ENCODE peak calls at places on chromosomes 16 and 17, in seven cellular contexts. D, P, X, C, G, I and F are unnamed samples.

GRCh38 chr16:72124761-72125634 is 31.4 kb downstream of the DHX38 start:
- DNase-seq in D (peak), P (peak), X (peak), C (peak), G (peak), I (peak), F (peak)

GRCh38 chr17:61168506-61168905 is 231.1 kb upstream of the TBX2 start:
- DNase-seq in D (no peak), P (no peak), X (no peak), C (no peak), G (no peak), I (no peak), F (no peak)

GRCh38 chr17:14019186-14019956 is 49.9 kb upstream of the COX10 start:
- DNase-seq in D (no peak), P (no peak), X (no peak), C (no peak), G (no peak), I (no peak), F (no peak)

GRCh38 chr17:78130439-78131101 is at the start of gene TMC8:
- DNase-seq in D (no peak), P (no peak), X (peak), C (peak), G (no peak), I (no peak), F (no peak)

GRCh38 chr16:8510160-8510559 is 80.2 kb downstream of the TMEM114 start:
- DNase-seq in D (no peak), P (no peak), X (no peak), C (no peak), G (no peak), I (no peak), F (no peak)

GRCh38 chr17:9760336-9760735 is 31.1 kb downstream of the DHRS7C start:
- DNase-seq in D (no peak), P (no peak), X (no peak), C (no peak), G (no peak), I (no peak), F (no peak)

GRCh38 chr17:12296120-12296727 is 275.5 kb downstream of the MAP2K4 start:
- DNase-seq in D (no peak), P (no peak), X (no peak), C (no peak), G (no peak), I (no peak), F (no peak)

GRCh38 chr16:25988882-25989281 is 297.1 kb downstream of the HS3ST4 start:
- DNase-seq in D (no peak), P (no peak), X (no peak), C (no peak), G (no peak), I (no peak), F (no peak)

GRCh38 chr17:40349477-40350409 is 14.8 kb downstream of the GJD3 start:
- DNase-seq in D (no peak), P (no peak), X (no peak), C (no peak), G (no peak), I (no peak), F (no peak)

GRCh38 chr17:1813088-1813487 is 16.6 kb downstream of the SMYD4 start:
- DNase-seq in D (no peak), P (no peak), X (no peak), C (no peak), G (no peak), I (no peak), F (no peak)

GRCh38 chr16:86306811-86307517 is 203.4 kb upstream of the FOXF1 start:
- DNase-seq in D (no peak), P (peak), X (no peak), C (no peak), G (no peak), I (no peak), F (no peak)

GRCh38 chr17:66425751-66426396 is 123.5 kb downstream of the PRKCA start:
- DNase-seq in D (no peak), P (no peak), X (no peak), C (no peak), G (no peak), I (no peak), F (no peak)

DNA sequence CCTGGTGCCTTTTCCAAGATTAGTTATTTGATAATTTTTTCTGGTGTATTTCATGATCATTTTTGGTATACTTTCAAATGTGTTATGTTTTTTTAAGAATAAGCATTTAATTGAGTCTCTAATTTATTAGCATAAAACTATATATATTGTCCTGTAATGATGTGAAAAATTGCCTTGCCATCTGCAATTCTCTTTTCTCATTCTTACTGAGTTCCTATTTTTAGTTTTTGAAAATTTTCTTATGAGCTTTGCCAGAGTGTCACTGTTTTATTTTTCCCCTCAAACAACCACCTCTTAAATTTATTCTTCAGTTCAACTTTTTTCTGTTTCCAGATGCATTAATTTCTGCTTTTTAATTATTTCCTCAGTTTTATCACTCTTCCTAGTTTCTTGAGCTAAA is 59.3 kb downstream of the PRKCB start:
- DNase-seq in D (no peak), P (no peak), X (no peak), C (no peak), G (no peak), I (no peak), F (no peak)
- H3K27ac ChIP-seq in D (no peak), P (no peak), X (no peak), C (no peak), G (no peak), I (no peak), F (no peak)

DNA sequence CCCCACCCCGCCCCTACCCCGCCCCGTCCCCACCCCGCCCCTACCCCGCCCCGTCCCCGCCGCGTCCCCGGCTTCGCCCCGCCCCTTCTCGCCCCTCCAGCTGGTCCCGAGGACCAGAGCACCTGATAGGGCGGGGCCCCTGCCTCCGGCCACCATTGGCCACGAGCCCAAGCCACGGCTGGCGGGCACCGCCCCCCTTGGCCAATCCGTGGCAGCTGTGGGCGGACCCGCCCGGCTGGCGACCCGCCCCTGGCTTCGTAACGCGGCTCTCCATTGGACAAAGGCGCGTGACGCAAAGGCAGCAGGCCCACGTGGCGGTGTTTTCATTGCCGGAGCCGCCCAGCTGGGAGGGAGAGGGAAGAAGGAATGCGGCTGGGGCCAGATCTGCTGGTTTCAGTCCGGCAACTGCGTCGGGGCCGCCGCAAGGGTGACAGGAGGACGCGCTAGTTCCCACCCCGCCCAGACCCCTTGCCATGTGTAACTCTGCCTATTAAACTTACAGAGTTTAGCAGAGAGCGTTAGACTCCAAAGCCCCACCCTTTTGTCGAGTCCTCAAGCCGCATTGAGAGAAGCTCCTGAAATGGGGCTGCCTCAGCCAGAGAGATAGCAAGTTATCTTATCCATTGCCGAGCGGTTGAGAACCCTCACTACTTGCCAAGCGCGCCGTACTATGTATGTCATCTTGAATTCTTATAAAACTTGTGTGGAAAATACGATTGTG is 403 bp upstream of the WIPI1 start:
- DNase-seq in D (peak), P (peak), X (peak), C (peak), G (peak), I (peak), F (peak)
- TF ChIP-seq EP300 in D (no peak), P (no peak), X (no peak), C (no peak), G (no peak), I (peak), F (peak)

GRCh38 chr16:11272921-11273720 is at the start of gene PRM3:
- DNase-seq in D (no peak), P (no peak), X (no peak), C (no peak), G (no peak), I (no peak), F (no peak)

GRCh38 chr16:11272484-11272883 is 945 bp downstream of the PRM3 start:
- DNase-seq in D (no peak), P (no peak), X (no peak), C (no peak), G (no peak), I (no peak), F (no peak)

GRCh38 chr16:11271610-11272009 is 1.8 kb downstream of the PRM3 start:
- DNase-seq in D (no peak), P (no peak), X (no peak), C (no peak), G (no peak), I (no peak), F (no peak)

GRCh38 chr16:11274964-11275363 is 1.3 kb downstream of the PRM2 start:
- DNase-seq in D (no peak), P (no peak), X (no peak), C (no peak), G (no peak), I (no peak), F (no peak)

DNA sequence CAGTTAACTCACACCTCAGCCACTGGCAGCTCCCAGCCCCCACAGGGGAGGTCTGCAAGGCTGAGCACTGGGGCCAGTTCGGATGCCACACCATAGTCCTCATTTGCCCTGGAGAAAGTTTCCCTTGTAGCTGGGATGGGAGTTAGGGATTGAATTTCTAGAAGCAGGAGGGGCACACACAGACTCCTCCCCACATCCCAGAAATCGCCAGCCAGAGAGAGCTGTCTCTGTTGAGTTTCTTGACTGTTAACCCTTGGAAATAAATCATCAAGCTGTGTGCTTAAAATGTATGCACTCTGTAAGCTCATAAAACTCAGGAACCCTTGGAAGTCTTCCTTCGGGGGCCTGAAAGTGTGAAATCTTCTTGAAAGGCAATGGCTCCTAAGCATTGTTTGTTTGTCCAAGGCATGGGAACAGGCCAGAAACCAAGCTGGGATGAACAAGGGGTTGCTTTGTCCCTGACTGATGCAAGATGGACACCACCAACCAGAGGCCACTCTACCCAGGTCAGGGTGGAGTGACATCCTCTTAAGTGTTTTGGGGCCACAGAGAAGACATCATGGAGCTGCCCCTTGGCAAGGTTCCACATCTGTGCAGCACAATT is 394 bp upstream of the PRM3 start:
- DNase-seq in D (no peak), P (no peak), X (peak), C (no peak), G (no peak), I (no peak), F (no peak)
- H3K27ac ChIP-seq in D (no peak), P (no peak), X (peak), C (no peak), G (no peak), I (no peak), F (no peak)

GRCh38 chr16:67286441-67287235 is 7.3 kb downstream of the PLEKHG4 start:
- DNase-seq in D (no peak), P (no peak), X (no peak), C (no peak), G (no peak), I (no peak), F (peak)
- TF ChIP-seq EP300 in D (no peak), P (no peak), X (no peak), C (no peak), G (no peak), I (no peak), F (no peak)

GRCh38 chr16:85205747-85206471 is 93.6 kb upstream of the CIBAR2 start:
- DNase-seq in D (no peak), P (no peak), X (peak), C (no peak), G (no peak), I (no peak), F (peak)
- H3K27ac ChIP-seq in D (no peak), P (peak), X (peak), C (peak), G (no peak), I (no peak), F (peak)

DNA sequence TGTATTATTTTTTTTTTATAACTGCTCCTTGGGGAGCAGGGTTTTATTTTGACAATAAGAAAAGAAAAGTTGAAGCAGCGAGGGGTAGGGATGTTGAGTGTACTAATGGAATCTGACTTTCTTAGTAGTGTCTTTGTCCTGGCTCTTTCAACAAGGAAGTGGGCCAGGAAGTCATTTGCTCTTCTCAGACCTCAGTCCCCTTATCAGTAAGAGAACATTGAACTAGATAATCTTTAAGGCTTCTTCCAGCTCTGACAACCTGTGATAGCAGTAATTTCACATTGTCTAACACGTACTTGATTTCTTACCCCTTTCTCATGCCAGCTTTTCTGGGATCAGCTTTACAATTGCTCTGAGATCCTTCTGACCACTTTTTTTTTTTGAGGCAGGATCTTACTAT is 8.3 kb downstream of the LIG3 start:
- DNase-seq in D (no peak), P (no peak), X (no peak), C (no peak), G (no peak), I (no peak), F (no peak)
- TF ChIP-seq EP300 in D (no peak), P (no peak), X (no peak), C (no peak), G (no peak), I (no peak), F (no peak)